ENCODE peak calls at places on chromosomes 12 and 14, in ten cellular contexts. G is left ventricle myocardium inferior, K is AG09319, S is GM06990, L is HepG2, B is brain microvascular endothelial cell, C is body of pancreas, Z is GM12864, R is fibroblast of mammary gland, U is BJ. V is an unnamed sample.

GRCh38 chr14:36317650-36318049 is 2.8 kb downstream of the MBIP start:
- DNase-seq in R (peak; percentile 26), Z (no peak), C (no peak), L (no peak), S (no peak), U (no peak), G (no peak), B (no peak), K (no peak), V (no peak)

GRCh38 chr12:15962760-15963159 is 51.6 kb downstream of the DERA start:
- DNase-seq in U (no peak), G (no peak), C (no peak), L (no peak), S (no peak), Z (no peak), K (no peak), B (no peak), R (peak; percentile 27), V (no peak)

GRCh38 chr14:24463017-24463805 is 20.6 kb upstream of the SDR39U1 start:
- DNase-seq in R (no peak), G (no peak), U (no peak), L (no peak), C (no peak), Z (peak; percentile 24), B (no peak), K (no peak), S (no peak), V (no peak)

GRCh38 chr12:20514598-20514997 is 146.3 kb downstream of the PDE3A start:
- DNase-seq in R (no peak), U (no peak), L (no peak), K (peak; percentile 19), C (no peak), G (no peak), B (no peak), S (no peak), Z (no peak), V (no peak)

GRCh38 chr12:5480218-5480952 is 48.5 kb downstream of the NTF3 start:
- DNase-seq in K (peak; percentile 7), L (no peak), S (no peak), G (no peak), B (no peak), R (no peak), C (no peak), Z (no peak), U (no peak), V (peak; percentile 30)

GRCh38 chr12:58920102-58920955 is at the start of gene LRIG3:
- DNase-seq in U (no peak), C (peak; percentile 88), L (peak; percentile 76), S (peak; percentile 66), B (peak; percentile 88), G (peak; percentile 90), K (peak; percentile 72), R (peak; percentile 86), Z (no peak), V (peak; percentile 76)

GRCh38 chr12:32400866-32401265 is 1.5 kb downstream of the FGD4 start:
- DNase-seq in L (no peak), R (no peak), U (no peak), K (no peak), S (no peak), B (no peak), G (no peak), Z (no peak), C (no peak), V (no peak)

GRCh38 chr14:70237710-70238109 is 49.0 kb upstream of the SLC8A3 start:
- DNase-seq in Z (no peak), G (no peak), S (no peak), U (no peak), C (no peak), K (no peak), L (no peak), R (no peak), B (no peak), V (no peak)

GRCh38 chr12:104115587-104115975 is 22.4 kb downstream of the NFYB start:
- DNase-seq in B (no peak), U (no peak), G (no peak), K (no peak), C (no peak), Z (no peak), S (no peak), L (no peak), R (peak; percentile 16), V (no peak)

GRCh38 chr12:85279449-85280137 is 427 bp upstream of the ALX1 start:
- DNase-seq in U (no peak), L (no peak), Z (no peak), G (peak; percentile 11), K (no peak), R (no peak), C (no peak), B (peak; percentile 33), S (no peak), V (no peak)

GRCh38 chr12:109963330-109963729 is 32.8 kb downstream of the GIT2 start:
- DNase-seq in G (no peak), B (no peak), S (no peak), L (no peak), R (no peak), Z (no peak), U (no peak), K (no peak), C (no peak), V (no peak)

GRCh38 chr12:109963743-109964429 is 32.3 kb downstream of the GIT2 start:
- DNase-seq in B (peak; percentile 48), Z (no peak), K (no peak), R (peak; percentile 63), U (no peak), C (peak; percentile 57), S (no peak), L (no peak), G (no peak), V (no peak)

GRCh38 chr12:109961612-109962011 is 34.6 kb downstream of the GIT2 start:
- DNase-seq in S (no peak), G (no peak), R (no peak), B (no peak), U (no peak), K (no peak), C (no peak), Z (no peak), L (no peak), V (no peak)

GRCh38 chr12:109961201-109961600 is 35.0 kb downstream of the GIT2 start:
- DNase-seq in Z (no peak), L (no peak), K (no peak), C (no peak), R (no peak), G (peak; percentile 23), B (no peak), U (no peak), S (no peak), V (no peak)

DNA sequence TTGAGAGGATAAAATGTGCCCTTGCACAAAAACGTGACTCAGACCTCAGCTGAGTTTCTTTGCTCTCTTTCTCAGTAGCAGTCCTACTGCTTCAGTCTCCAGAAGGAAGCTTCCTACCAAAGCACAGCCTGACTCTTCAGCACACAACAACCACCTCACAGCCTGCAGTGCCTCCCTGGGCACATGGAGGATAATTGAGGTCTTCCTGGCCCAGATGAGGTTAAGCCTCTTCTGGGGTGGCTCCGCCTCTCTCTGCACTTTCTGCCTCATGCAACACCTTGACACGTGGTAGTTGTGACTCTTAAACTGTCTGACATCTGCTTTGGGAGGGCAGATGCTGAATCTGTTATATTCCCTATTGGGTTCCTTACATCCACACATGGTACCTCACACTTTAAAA is 33.8 kb downstream of the GIT2 start:
- DNase-seq in R (no peak), S (no peak), G (no peak), L (no peak), C (no peak), K (no peak), B (no peak), U (no peak), Z (no peak), V (no peak)
- TF ChIP-seq CTCF in R (no peak), S (no peak), G (no peak), L (no peak), C (no peak), K (no peak), B (no peak), U (no peak), Z (no peak), V (no peak)

GRCh38 chr14:56064513-56064912 is 53.7 kb upstream of the PELI2 start:
- DNase-seq in K (no peak), B (no peak), S (no peak), R (no peak), Z (no peak), C (no peak), L (no peak), G (no peak), U (no peak), V (no peak)
- TF ChIP-seq CTCF in K (no peak), B (no peak), S (no peak), R (no peak), Z (no peak), C (no peak), L (no peak), G (no peak), U (no peak), V (no peak)

DNA sequence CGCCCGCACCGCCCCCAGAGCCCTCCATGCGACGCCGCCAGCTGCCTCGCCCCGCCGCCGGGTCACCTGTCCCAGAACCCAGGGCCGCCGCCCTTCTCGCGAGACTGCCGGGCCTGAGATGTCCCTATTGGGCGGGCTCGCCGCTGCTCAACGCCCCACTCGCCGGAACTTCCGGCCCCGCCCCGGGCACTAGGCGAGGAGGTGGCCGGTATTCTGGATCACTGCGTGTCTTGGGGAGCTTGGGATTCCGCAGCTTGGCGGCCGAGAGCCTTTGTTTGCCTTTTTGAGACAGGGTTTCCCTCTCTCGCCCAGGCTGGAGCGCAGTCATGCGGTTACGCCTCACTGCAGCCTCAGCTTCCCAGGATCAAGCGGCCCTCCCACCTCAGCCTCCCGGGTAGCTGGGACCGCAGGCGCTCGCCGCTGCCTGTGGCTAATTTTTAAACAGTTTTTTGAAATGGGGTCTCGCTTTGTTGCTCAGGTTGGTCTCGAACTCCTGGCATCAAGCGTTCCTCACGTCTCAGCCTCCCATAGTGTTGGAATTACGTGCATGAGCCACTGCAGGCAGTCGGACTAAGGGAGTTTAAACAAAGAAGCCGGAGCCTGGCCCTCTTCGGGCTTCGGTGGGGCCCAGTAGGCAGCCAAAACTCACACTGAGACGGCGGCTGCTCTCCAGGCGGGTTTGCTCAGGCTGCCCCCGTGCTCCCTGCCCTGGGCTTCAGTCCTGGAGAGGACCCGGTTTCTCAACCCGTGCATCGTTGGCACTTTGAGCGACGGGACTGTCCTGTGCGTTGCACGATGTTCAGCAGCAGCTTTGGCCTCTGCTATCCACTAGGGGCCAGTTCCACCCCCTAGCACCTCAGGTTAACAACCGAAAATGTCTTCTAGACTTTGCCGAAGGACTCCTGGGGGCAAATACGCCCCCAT is at the start of gene SLC15A4:
- DNase-seq in G (peak; percentile 98), C (peak; percentile 97), B (peak; percentile 91), U (no peak), R (peak; percentile 83), K (peak; percentile 63), Z (peak; percentile 82), S (peak; percentile 94), L (peak; percentile 86), V (peak; percentile 90)
- TF ChIP-seq CTCF in G (peak; percentile 23), C (no peak), B (peak; percentile 55), U (peak; percentile 36), R (peak; percentile 16), K (no peak), Z (peak; percentile 35), S (peak; percentile 39), L (peak; percentile 33), V (peak; percentile 32)

DNA sequence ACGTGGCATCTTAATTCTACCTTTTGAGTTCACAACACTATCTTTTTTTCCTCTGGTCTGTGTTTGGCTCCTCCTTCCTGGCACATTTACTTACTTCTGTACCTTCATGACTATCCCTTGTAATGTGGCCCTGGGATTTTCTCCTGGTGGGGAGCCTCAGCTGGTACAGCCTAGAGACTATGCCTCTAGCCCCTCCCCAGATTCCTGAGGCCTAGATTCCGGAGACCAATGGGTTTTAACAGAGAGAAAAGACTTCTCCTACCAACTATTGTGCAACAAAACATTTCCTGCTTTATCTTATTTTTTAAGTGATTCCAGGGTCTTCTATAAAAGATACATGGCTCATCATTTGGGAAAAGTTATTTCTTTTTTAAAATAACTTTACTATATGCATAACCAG is 216.2 kb upstream of the KRR1 start:
- DNase-seq in L (peak; percentile 18), U (no peak), S (no peak), Z (no peak), K (no peak), R (no peak), C (no peak), B (no peak), G (no peak), V (no peak)
- TF ChIP-seq CTCF in L (no peak), U (no peak), S (no peak), Z (no peak), K (no peak), R (no peak), C (no peak), B (no peak), G (no peak), V (no peak)

V was measured in neural crest cell.